ENCODE peak calls at places on chromosomes 11 and 22, in seven cellular contexts. J is spleen, W is transverse colon, O is HCT116, G is GM12892, D is upper lobe of left lung, F is GM12891. R is an unnamed sample.

GRCh38 chr22:49767355-49768062 is 60.2 kb downstream of the BRD1 start:
- DNase-seq in J (peak), D (no peak), W (peak), F (no peak), O (peak), G (no peak), R (no peak)

GRCh38 chr11:117179048-117179999 is 781 bp downstream of the SIDT2 start:
- DNase-seq in G (no peak), D (peak), O (no peak), F (no peak), J (peak), W (peak), R (peak)

GRCh38 chr11:77470504-77470903 is 3.4 kb downstream of the PAK1 start:
- DNase-seq in D (no peak), F (no peak), W (no peak), J (no peak), G (no peak), O (no peak), R (no peak)

GRCh38 chr11:462107-462890 is 12.2 kb downstream of the PTDSS2 start:
- DNase-seq in F (no peak), W (no peak), J (no peak), O (no peak), G (no peak), D (peak), R (no peak)

GRCh38 chr11:105870521-105871113 is 151.4 kb downstream of the MSANTD4 start:
- DNase-seq in W (no peak), F (no peak), G (no peak), D (no peak), O (no peak), J (no peak), R (no peak)

GRCh38 chr11:27700351-27701261 is at the start of gene BDNF:
- DNase-seq in G (no peak), O (no peak), D (peak), J (no peak), F (no peak), W (peak), R (no peak)

GRCh38 chr22:27130949-27131745 is 473.8 kb downstream of the MIAT start:
- DNase-seq in O (no peak), W (no peak), G (no peak), J (no peak), F (no peak), D (no peak), R (no peak)

GRCh38 chr22:46070215-46070721 is 80.1 kb upstream of the PPARA start:
- DNase-seq in G (no peak), D (peak), J (peak), F (no peak), W (peak), O (no peak), R (peak)

GRCh38 chr22:46062971-46063631 is 86.1 kb upstream of the WNT7B start:
- DNase-seq in O (no peak), G (no peak), D (no peak), F (no peak), J (peak), W (peak), R (peak)

GRCh38 chr22:46352276-46352675 is 16.8 kb downstream of the TRMU start:
- DNase-seq in J (no peak), G (no peak), O (no peak), D (peak), F (no peak), W (no peak), R (no peak)

GRCh38 chr11:120590472-120590871 is 78.9 kb downstream of the GRIK4 start:
- DNase-seq in D (no peak), J (peak), W (no peak), F (no peak), O (no peak), G (no peak), R (no peak)

GRCh38 chr11:66842501-66842895 is 743 bp upstream of the RCE1 start:
- DNase-seq in W (no peak), J (no peak), G (peak), O (no peak), D (no peak), F (peak), R (no peak)

GRCh38 chr11:61760946-61761345 is 8.5 kb downstream of the MYRF start:
- DNase-seq in J (no peak), F (no peak), G (no peak), O (no peak), W (no peak), D (peak), R (no peak)

GRCh38 chr22:33274214-33274828 is 216.1 kb upstream of the SYN3 start:
- DNase-seq in O (no peak), G (peak), W (peak), J (peak), D (no peak), F (peak), R (no peak)

GRCh38 chr11:125404811-125405481 is 91.1 kb downstream of the FEZ1 start:
- DNase-seq in F (peak), W (peak), G (peak), O (peak), J (peak), D (peak), R (peak)

GRCh38 chr11:125401746-125402145 is 94.3 kb downstream of the FEZ1 start:
- DNase-seq in G (no peak), J (peak), W (no peak), O (no peak), F (no peak), D (no peak), R (no peak)

GRCh38 chr11:125401235-125401634 is 94.8 kb downstream of the FEZ1 start:
- DNase-seq in D (no peak), O (no peak), W (no peak), F (no peak), J (peak), G (no peak), R (no peak)

GRCh38 chr11:125404136-125404810 is 91.8 kb downstream of the FEZ1 start:
- DNase-seq in J (peak), O (no peak), F (no peak), G (no peak), D (no peak), W (no peak), R (no peak)

GRCh38 chr11:125402436-125402835 is 93.6 kb downstream of the FEZ1 start:
- DNase-seq in F (no peak), D (no peak), W (no peak), O (no peak), G (no peak), J (peak), R (no peak)
- TF ChIP-seq POLR2AphosphoS5 in F (no peak), D (no peak), W (no peak), O (no peak), G (no peak), J (no peak), R (no peak)

DNA sequence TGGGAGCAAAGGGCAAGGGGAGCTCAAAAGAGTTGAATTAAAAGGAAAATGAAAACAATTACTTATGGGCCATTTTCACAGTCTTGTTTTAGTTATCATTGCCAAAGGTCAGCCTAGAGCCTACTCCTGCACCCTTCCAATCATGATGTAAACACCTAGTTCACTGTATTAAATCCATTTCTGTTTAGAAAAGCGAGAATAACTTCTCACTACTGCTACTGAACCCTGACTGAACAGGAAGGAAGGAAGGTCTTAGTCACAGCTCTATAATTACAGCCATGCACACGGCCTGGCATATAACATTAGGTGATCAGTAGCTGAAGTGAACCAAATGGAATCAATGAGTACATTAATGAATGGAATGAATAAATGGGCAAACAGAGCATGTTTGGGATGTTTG is 111.2 kb downstream of the PLEKHA7 start:
- DNase-seq in O (no peak), F (no peak), J (no peak), W (no peak), D (no peak), G (no peak), R (no peak)
- TF ChIP-seq POLR2AphosphoS5 in O (no peak), F (no peak), J (no peak), W (no peak), D (no peak), G (no peak), R (no peak)

GRCh38 chr22:30325724-30326703 is 727 bp downstream of the TBC1D10A start:
- DNase-seq in D (no peak), G (peak), O (no peak), W (peak), J (no peak), F (peak), R (peak)

GRCh38 chr22:30327864-30328345 is 1.2 kb upstream of the TBC1D10A start:
- DNase-seq in G (no peak), J (no peak), F (no peak), O (peak), W (no peak), D (no peak), R (no peak)

GRCh38 chr22:30325065-30325720 is 1.5 kb downstream of the TBC1D10A start:
- DNase-seq in O (no peak), G (no peak), F (no peak), D (no peak), W (peak), J (no peak), R (peak)

GRCh38 chr22:30326704-30327362 is at the start of gene TBC1D10A:
- DNase-seq in F (peak), J (peak), D (peak), O (peak), W (peak), G (peak), R (peak)

DNA sequence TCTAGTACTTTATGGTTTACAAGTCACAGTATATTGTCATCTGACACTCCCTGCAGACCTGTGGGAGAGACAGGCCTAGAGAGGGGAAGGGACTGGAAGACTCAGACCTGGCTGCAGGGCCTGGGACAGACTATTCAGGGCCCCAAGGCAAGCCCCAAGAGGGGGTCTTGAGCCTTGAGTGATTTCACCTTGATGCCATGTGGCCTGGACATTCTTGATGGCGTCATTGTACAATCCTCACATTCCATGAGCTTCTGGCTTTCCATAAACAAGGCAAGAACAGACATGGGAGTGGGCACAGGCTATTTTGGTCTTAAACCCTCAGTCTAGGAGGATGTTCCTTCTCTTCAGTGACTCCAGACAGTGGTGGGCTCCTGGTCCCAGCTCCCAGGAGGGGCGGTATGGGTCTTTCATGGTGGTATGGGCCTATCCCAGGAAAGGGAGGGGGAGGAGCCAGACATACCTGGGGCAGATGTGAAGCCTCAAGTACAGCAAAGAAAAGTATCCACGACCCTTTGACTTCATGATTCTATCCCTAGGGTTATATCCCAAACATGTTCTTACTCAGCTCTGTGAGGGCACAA is 1.8 kb upstream of the TBC1D10A start:
- DNase-seq in G (no peak), J (no peak), F (no peak), W (no peak), O (no peak), D (no peak), R (no peak)
- TF ChIP-seq POLR2AphosphoS5 in G (no peak), J (no peak), F (no peak), W (no peak), O (no peak), D (no peak), R (no peak)

GRCh38 chr11:94151903-94152677 is 23.4 kb downstream of the PANX1 start:
- DNase-seq in F (no peak), G (no peak), W (no peak), D (no peak), O (peak), J (no peak), R (peak)
- TF ChIP-seq POLR2AphosphoS5 in F (no peak), G (no peak), W (no peak), D (no peak), O (peak), J (no peak), R (no peak)

GRCh38 chr22:37242395-37242918 is 1.6 kb downstream of the RAC2 start:
- DNase-seq in D (no peak), W (peak), J (peak), O (no peak), G (peak), F (peak), R (peak)

GRCh38 chr22:37245740-37246139 is 1.7 kb upstream of the RAC2 start:
- DNase-seq in J (no peak), F (no peak), O (no peak), W (no peak), G (no peak), D (no peak), R (no peak)

GRCh38 chr22:37244922-37245722 is 1.1 kb upstream of the RAC2 start:
- DNase-seq in F (no peak), O (no peak), J (peak), D (no peak), G (no peak), W (peak), R (no peak)

GRCh38 chr22:37243402-37244113 is 511 bp downstream of the RAC2 start:
- DNase-seq in J (peak), W (no peak), F (no peak), G (no peak), D (no peak), O (no peak), R (no peak)

GRCh38 chr22:37244114-37244921 is at the start of gene RAC2:
- DNase-seq in W (peak), G (peak), O (peak), D (peak), J (peak), F (peak), R (peak)
- TF ChIP-seq POLR2AphosphoS5 in W (peak), G (peak), O (peak), D (peak), J (peak), F (peak), R (peak)

GRCh38 chr11:10456519-10456918 is 1.5 kb downstream of the AMPD3 start:
- DNase-seq in O (no peak), W (no peak), F (no peak), G (no peak), J (peak), D (no peak), R (no peak)

GRCh38 chr11:10454506-10454901 is 560 bp upstream of the AMPD3 start:
- DNase-seq in G (no peak), D (no peak), O (no peak), J (no peak), F (no peak), W (no peak), R (no peak)

GRCh38 chr11:10457901-10458300 is 2.8 kb downstream of the AMPD3 start:
- DNase-seq in D (no peak), W (no peak), G (no peak), F (no peak), O (no peak), J (no peak), R (no peak)

GRCh38 chr11:10454902-10455631 is at the start of gene AMPD3:
- DNase-seq in G (no peak), D (peak), W (peak), F (no peak), J (peak), O (peak), R (no peak)

GRCh38 chr11:10455637-10456487 is 798 bp downstream of the AMPD3 start:
- DNase-seq in J (peak), W (peak), F (peak), G (peak), O (peak), D (peak), R (peak)
- TF ChIP-seq POLR2AphosphoS5 in J (peak), W (peak), F (peak), G (peak), O (peak), D (no peak), R (no peak)

DNA sequence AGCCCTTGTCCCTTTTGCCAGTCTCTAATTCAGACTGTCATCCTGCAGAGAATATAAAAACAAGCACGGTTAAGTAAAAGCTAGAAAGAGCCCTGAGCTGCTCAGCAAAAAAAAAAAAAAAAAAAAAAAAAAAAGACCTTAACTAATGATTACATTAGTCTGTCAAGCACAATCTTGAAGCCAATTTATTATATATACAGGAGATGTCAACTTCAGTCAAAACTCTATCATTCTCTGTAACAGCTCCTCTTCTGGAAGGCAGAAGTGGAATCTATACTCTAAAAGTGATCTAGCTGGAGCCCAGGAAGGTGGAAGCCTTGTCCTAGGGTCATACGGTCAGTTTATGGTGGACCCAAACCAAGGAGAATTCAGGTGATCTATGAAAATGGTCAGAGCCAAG is 55.2 kb upstream of the UBASH3B start:
- DNase-seq in D (no peak), W (no peak), G (no peak), J (no peak), O (no peak), F (no peak), R (no peak)
- TF ChIP-seq POLR2AphosphoS5 in D (no peak), W (no peak), G (no peak), J (no peak), O (no peak), F (no peak), R (no peak)

DNA sequence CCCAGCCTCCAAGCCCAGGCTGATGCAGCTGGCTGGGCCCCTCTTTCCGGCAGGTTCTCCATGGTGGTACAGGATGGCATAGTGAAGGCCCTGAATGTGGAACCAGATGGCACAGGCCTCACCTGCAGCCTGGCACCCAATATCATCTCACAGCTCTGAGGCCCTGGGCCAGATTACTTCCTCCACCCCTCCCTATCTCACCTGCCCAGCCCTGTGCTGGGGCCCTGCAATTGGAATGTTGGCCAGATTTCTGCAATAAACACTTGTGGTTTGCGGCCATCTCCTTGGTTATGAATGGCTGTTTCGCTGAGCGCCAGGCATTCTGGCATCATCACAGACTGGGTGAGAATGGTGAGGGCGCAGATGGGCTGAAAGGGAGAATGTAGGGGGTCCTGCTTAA is 3.6 kb downstream of the PRDX5 start:
- DNase-seq in F (no peak), W (peak), O (no peak), D (no peak), G (no peak), J (no peak), R (peak)
- TF ChIP-seq POLR2AphosphoS5 in F (no peak), W (peak), O (no peak), D (peak), G (no peak), J (no peak), R (no peak)

DNA sequence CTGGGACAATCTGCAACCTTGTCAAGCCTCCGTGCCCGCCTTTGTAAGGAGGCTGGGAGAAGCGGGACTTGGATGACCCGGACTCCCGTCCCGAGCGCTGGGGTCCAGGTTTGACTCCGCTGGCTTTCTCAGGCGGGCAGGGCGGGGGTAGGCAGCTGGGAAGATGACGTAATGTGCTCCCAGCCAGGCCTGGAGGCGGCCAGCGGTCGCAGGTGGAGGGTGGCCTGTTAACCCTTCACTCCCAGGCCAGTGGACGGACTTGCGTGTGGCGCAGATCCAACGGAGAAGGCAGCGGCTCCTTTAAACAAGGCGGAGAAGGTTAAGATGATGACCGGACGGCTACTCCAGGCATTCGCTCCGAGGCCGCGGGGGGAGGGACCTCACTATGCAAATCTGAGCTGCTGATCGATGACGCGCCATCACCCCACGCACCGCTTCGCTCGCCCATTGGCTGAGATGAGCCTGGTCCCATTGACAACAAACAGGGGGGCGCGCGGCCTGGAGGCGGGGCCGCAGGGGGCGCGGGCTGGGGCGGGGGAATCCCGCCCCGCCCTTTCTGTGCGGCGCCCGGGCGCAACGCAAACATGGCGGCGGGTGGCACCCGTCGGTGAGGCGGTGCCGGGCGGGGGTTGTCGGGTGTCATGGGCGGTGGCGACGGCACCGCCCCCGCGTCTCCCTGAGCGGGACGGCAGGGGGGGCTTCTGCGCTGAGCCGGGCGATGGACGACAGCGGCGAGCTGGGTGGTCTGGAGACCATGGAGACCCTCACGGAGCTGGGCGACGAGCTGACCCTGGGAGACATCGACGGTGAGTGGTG is at the start of gene SREBF2:
- DNase-seq in J (peak), F (peak), G (peak), D (peak), O (peak), W (peak), R (peak)
- TF ChIP-seq POLR2AphosphoS5 in J (peak), F (peak), G (peak), D (peak), O (peak), W (peak), R (peak)